ENCODE peak calls at places on chromosomes 3 and 15, in four cellular contexts. R is astrocyte, W is neural progenitor cell, E is GM23248. Y is an unnamed sample.

GRCh38 chr3:21486381-21486935 is 264.6 kb downstream of the ZNF385D start:
- DNase-seq in R (peak; percentile 65), W (no peak), E (peak; percentile 10), Y (no peak)

GRCh38 chr3:187398955-187399354 is 30.8 kb downstream of the RTP4 start:
- DNase-seq in R (no peak), W (no peak), E (no peak), Y (no peak)

GRCh38 chr15:67066041-67067021 is 929 bp downstream of the SMAD3 start:
- DNase-seq in R (no peak), W (peak; percentile 77), E (peak; percentile 63), Y (no peak)

GRCh38 chr3:81521855-81522254 is 239.6 kb downstream of the GBE1 start:
- DNase-seq in R (no peak), W (no peak), E (no peak), Y (no peak)

GRCh38 chr3:106534206-106534605 is 665.4 kb upstream of the CBLB start:
- DNase-seq in R (peak; percentile 95), W (no peak), E (peak; percentile 4), Y (no peak)

GRCh38 chr3:152069871-152070270 is 196.4 kb downstream of the SUCNR1 start:
- DNase-seq in R (peak; percentile 53), W (no peak), E (no peak), Y (no peak)

GRCh38 chr3:25728101-25728500 is 55.1 kb downstream of the NGLY1 start:
- DNase-seq in R (no peak), W (no peak), E (no peak), Y (no peak)

GRCh38 chr3:195080571-195081141 is 190.3 kb downstream of the XXYLT1 start:
- DNase-seq in R (peak; percentile 14), W (no peak), E (no peak), Y (no peak)

GRCh38 chr15:78264304-78265136 is at the start of gene DNAJA4:
- DNase-seq in R (peak; percentile 31), W (peak; percentile 17), E (peak; percentile 59), Y (no peak)

GRCh38 chr15:51801391-51801835 is 28.0 kb upstream of the TMOD3 start:
- DNase-seq in R (peak; percentile 48), W (peak; percentile 60), E (peak; percentile 49), Y (no peak)

GRCh38 chr3:81645248-81645647 is 116.2 kb downstream of the GBE1 start:
- DNase-seq in R (no peak), W (peak; percentile 24), E (no peak), Y (no peak)

GRCh38 chr3:172673210-172673679 is 37.6 kb downstream of the NCEH1 start:
- DNase-seq in R (peak; percentile 51), W (peak; percentile 82), E (peak; percentile 78), Y (peak; percentile 42)

GRCh38 chr3:193826126-193826795 is 233.3 kb downstream of the OPA1 start:
- DNase-seq in R (peak; percentile 91), W (no peak), E (peak; percentile 80), Y (no peak)

GRCh38 chr3:24272875-24273274 is 221.8 kb downstream of the THRB start:
- DNase-seq in R (peak; percentile 43), W (no peak), E (no peak), Y (no peak)

GRCh38 chr3:70963412-70963811 is 620.1 kb downstream of the FOXP1 start:
- DNase-seq in R (peak; percentile 89), W (peak; percentile 83), E (no peak), Y (no peak)

GRCh38 chr3:94904275-94904674 is 841.4 kb downstream of the NSUN3 start:
- DNase-seq in R (no peak), W (no peak), E (no peak), Y (no peak)

GRCh38 chr15:56917652-56918045 is 795 bp upstream of the TCF12 start:
- DNase-seq in R (no peak), W (no peak), E (peak; percentile 56), Y (no peak)

GRCh38 chr15:68199340-68199739 is 5.8 kb downstream of the CALML4 start:
- DNase-seq in R (no peak), W (no peak), E (no peak), Y (no peak)

GRCh38 chr15:68379058-68379758 is 52.8 kb downstream of the ITGA11 start:
- DNase-seq in R (no peak), W (no peak), E (no peak), Y (no peak)

GRCh38 chr3:197700095-197700494 is 36.6 kb downstream of the RUBCN start:
- DNase-seq in R (no peak), W (no peak), E (peak; percentile 6), Y (no peak)

GRCh38 chr15:34588046-34588674 is 4.7 kb upstream of the GOLGA8B start:
- DNase-seq in R (peak; percentile 72), W (peak; percentile 75), E (peak; percentile 88), Y (no peak)
- H3K9ac ChIP-seq in R (peak overlapping the region; percentile 71), W (no peak overlapping the region), E (peak overlapping the region; percentile 72), Y (peak overlapping the region; percentile 63)

DNA sequence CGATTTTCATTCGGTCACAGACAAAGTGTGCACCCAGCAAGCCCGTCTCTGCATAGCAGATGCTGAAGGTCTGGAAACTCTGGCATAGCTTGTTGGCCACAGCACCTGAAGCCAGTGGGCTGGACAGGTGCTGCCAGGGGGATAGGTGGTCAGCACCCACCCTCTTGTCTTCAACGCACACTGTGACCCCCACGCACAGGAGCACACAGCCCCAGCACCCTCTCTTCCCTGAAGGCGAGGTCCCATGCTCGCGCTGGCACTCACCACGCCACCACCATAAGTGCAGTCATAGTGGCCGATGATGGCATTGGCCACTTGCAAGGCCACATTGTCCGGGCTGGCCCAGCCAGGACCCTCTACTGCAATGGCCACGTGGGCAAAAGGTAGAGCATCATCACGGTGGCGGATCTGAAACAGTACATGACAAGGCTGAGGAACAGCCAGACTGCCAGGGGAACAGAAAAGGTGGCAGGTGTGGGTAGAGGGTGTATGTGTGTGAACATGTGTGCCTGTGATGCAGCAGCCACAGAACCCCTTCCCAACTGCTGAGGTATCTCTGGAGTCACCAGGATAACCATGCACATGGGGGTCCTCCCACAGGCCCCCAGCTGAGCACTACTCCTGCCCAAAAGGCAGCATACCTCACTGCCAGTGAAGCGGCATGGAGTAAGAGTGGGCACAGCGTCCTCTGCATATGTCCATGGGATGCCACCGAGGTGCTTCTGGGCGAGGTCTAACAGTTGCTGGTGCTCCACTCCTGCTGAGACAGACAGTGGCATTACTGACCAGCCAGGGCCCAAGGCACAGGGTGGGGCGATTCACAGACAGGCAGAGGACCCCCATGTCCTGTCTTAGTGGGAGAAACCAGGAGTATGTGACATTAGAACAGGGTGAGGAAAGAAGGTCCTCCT is 5.8 kb upstream of the COL7A1 start:
- DNase-seq in R (no peak), W (no peak), E (no peak), Y (no peak)
- H3K36me3 ChIP-seq in R (peaks cover 56% of the 10 kb centered on the region), W (no peaks in the 10 kb centered on the region), E (peaks cover 27% of the 10 kb centered on the region), Y (peaks cover 23% of the 10 kb centered on the region)

GRCh38 chr3:154427685-154428291 is 2.2 kb downstream of the GPR149 start:
- DNase-seq in R (no peak), W (peak; percentile 90), E (no peak), Y (no peak)
- H3K9ac ChIP-seq in R (no peak overlapping the region), W (no peak overlapping the region), E (no peak overlapping the region), Y (no peak overlapping the region)

GRCh38 chr15:59157840-59158700 is 48.6 kb upstream of the LDHAL6B start:
- DNase-seq in R (no peak), W (no peak), E (no peak), Y (no peak)

GRCh38 chr15:59159210-59159609 is 47.4 kb upstream of the LDHAL6B start:
- DNase-seq in R (no peak), W (no peak), E (no peak), Y (no peak)

GRCh38 chr15:59158701-59159034 is 48.0 kb upstream of the LDHAL6B start:
- DNase-seq in R (no peak), W (no peak), E (no peak), Y (no peak)

GRCh38 chr15:59154268-59154667 is 49.3 kb downstream of the CCNB2 start:
- DNase-seq in R (no peak), W (no peak), E (peak; percentile 21), Y (no peak)

GRCh38 chr15:59157398-59157797 is 49.2 kb upstream of the LDHAL6B start:
- DNase-seq in R (no peak), W (no peak), E (no peak), Y (no peak)
- H3K36me3 ChIP-seq in R (peaks cover 46% of the 10 kb centered on the region), W (no peaks in the 10 kb centered on the region), E (peaks cover 82% of the 10 kb centered on the region), Y (no peaks in the 10 kb centered on the region)

DNA sequence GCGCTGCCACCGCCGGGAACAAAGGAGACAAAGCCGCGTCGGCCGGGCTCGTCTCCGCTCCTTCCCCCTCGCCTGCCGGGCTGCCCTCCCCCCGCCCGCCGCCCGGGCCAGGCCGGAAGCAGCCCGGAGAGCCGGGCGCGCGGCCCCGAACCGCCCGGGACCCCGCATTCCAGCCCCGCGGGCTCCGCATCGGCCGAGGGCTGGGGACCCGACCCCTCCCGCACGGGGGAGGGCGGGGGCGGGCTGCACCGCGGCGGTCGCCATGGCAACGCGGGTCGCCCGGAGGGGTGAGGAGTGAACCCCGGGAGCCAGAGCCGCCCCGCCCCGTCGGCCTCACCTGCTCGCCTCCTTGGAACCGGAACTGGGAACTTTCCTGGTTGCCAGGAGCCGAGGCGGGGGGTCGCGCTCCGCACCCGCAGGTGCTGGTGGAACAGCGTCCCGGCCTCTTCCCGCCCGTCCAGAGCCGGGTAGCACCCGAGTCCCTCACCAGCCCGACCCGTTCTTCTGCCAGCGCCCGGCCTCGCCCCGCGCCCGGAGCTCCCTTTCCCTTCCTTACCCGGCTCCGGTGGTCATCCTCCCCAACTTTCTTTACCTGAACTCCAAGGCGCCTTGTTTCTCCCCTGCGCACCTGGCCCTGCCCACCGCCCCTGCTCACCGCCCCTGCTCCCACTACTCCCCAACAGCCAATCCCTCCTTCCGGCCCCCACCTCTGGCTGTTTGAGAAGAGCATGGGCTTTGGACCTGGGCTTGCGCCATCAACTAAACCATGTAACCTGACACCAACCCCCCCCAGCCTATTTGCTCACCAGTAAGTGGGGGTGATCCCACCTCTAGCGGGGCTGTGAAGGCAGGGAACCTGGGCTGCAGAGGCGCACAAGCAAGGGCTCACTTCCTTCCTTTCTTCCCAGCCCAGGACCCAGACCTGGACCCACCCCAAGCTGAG is at the start of gene PLXNB1:
- DNase-seq in R (peak; percentile 75), W (peak; percentile 92), E (peak; percentile 55), Y (no peak)
- H3K9ac ChIP-seq in R (peak within 1 kb of the TSS; percentile 84), W (peak within 1 kb of the TSS; percentile 91), E (peak within 1 kb of the TSS; percentile 79), Y (peak within 1 kb of the TSS; percentile 69)